ENCODE peak calls at places on chromosomes 6 and 20, in nine cellular contexts. J, K, M, Y, N, X, B, C and T are unnamed samples.

GRCh38 chr6:74166849-74167248 is 470.8 kb downstream of the CD109 start:
- DNase-seq in J (no peak), K (no peak), M (no peak), Y (no peak), N (no peak), X (no peak), B (peak; percentile 6), C (no peak), T (no peak)

GRCh38 chr6:129923520-129923919 is 62.4 kb upstream of the TMEM244 start:
- DNase-seq in J (no peak), K (no peak), M (no peak), Y (no peak), N (no peak), X (peak; percentile 34), B (peak; percentile 76), C (no peak), T (peak; percentile 37)

GRCh38 chr6:111996159-111996558 is 57.7 kb upstream of the CCN6 start:
- DNase-seq in J (no peak), K (no peak), M (no peak), Y (no peak), N (no peak), X (no peak), B (peak; percentile 35), C (no peak), T (no peak)

GRCh38 chr6:12608016-12608860 is 108.3 kb upstream of the PHACTR1 start:
- DNase-seq in J (no peak), K (peak; percentile 50), M (no peak), Y (no peak), N (no peak), X (peak; percentile 37), B (peak; percentile 44), C (no peak), T (peak; percentile 39)

GRCh38 chr6:29943053-29943966 is 978 bp downstream of the HLA-A start:
- DNase-seq in J (peak; percentile 84), K (no peak), M (peak; percentile 67), Y (no peak), N (no peak), X (no peak), B (peak; percentile 37), C (no peak), T (no peak)

GRCh38 chr6:134111062-134111677 is 58.7 kb upstream of the SLC2A12 start:
- DNase-seq in J (no peak), K (peak; percentile 72), M (peak; percentile 58), Y (peak; percentile 68), N (no peak), X (no peak), B (peak; percentile 79), C (peak; percentile 74), T (peak; percentile 76)

GRCh38 chr6:117481278-117481925 is 1.1 kb upstream of the DCBLD1 start:
- DNase-seq in J (peak; percentile 75), K (no peak), M (peak; percentile 54), Y (peak; percentile 6), N (no peak), X (no peak), B (no peak), C (peak; percentile 28), T (no peak)

GRCh38 chr6:26155066-26155925 is 68.1 kb downstream of the HFE start:
- DNase-seq in J (no peak), K (peak; percentile 61), M (no peak), Y (peak; percentile 24), N (no peak), X (no peak), B (peak; percentile 52), C (peak; percentile 34), T (peak; percentile 19)

GRCh38 chr20:3461191-3461874 is 9.5 kb upstream of the ATRN start:
- DNase-seq in J (no peak), K (no peak), M (no peak), Y (no peak), N (no peak), X (no peak), B (peak; percentile 49), C (peak; percentile 60), T (no peak)
- H3K4me3 ChIP-seq in J (no peak overlapping the region), K (no peak overlapping the region), M (no peak overlapping the region), Y (no peak overlapping the region), N (no peak overlapping the region), X (no peak overlapping the region), B (no peak overlapping the region), C (no peak overlapping the region), T (no peak overlapping the region)

DNA sequence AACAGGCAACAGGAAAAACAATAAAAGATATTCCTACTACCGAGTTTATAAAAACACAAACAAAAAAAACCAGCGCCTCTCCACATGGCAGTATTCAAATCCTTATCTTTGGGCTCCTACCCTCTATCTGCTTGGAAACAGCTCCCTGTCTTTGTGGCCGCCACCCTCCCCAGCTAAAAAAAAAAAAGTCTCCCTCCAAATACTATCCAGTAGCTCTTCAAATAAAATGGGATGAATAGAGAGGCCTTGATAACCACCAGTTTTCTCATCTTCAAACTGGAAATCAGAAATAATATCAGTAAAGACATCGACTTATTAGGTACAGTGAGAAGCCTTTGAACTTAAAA is 96.2 kb downstream of the PSMG4 start:
- DNase-seq in J (no peak), K (no peak), M (no peak), Y (no peak), N (no peak), X (no peak), B (no peak), C (no peak), T (no peak)
- H3K4me3 ChIP-seq in J (no peak overlapping the region), K (no peak overlapping the region), M (no peak overlapping the region), Y (no peak overlapping the region), N (no peak overlapping the region), X (no peak overlapping the region), B (peak overlapping the region; percentile 66), C (no peak overlapping the region), T (no peak overlapping the region)

GRCh38 chr20:58154106-58154505 is 74.3 kb downstream of the ANKRD60 start:
- DNase-seq in J (no peak), K (no peak), M (no peak), Y (no peak), N (no peak), X (no peak), B (no peak), C (no peak), T (no peak)
- H3K4me3 ChIP-seq in J (no peak overlapping the region), K (no peak overlapping the region), M (no peak overlapping the region), Y (no peak overlapping the region), N (no peak overlapping the region), X (no peak overlapping the region), B (no peak overlapping the region), C (no peak overlapping the region), T (no peak overlapping the region)

GRCh38 chr20:50810842-50811241 is 16.0 kb downstream of the BCAS4 start:
- DNase-seq in J (no peak), K (peak; percentile 68), M (no peak), Y (no peak), N (no peak), X (no peak), B (no peak), C (no peak), T (no peak)
- H3K4me3 ChIP-seq in J (no peak overlapping the region), K (peak overlapping the region; percentile 31), M (no peak overlapping the region), Y (no peak overlapping the region), N (no peak overlapping the region), X (no peak overlapping the region), B (no peak overlapping the region), C (no peak overlapping the region), T (no peak overlapping the region)

GRCh38 chr20:58895796-58896180 is 43.3 kb downstream of the GNAS start:
- DNase-seq in J (no peak), K (no peak), M (no peak), Y (no peak), N (no peak), X (no peak), B (peak; percentile 48), C (no peak), T (no peak)

GRCh38 chr20:58896820-58897219 is 44.3 kb downstream of the GNAS start:
- DNase-seq in J (no peak), K (no peak), M (no peak), Y (no peak), N (no peak), X (no peak), B (peak; percentile 36), C (no peak), T (no peak)

GRCh38 chr20:58893355-58894151 is 41.0 kb downstream of the GNAS start:
- DNase-seq in J (no peak), K (no peak), M (peak; percentile 53), Y (no peak), N (no peak), X (no peak), B (peak; percentile 85), C (no peak), T (no peak)

GRCh38 chr20:58894652-58895051 is 42.1 kb downstream of the GNAS start:
- DNase-seq in J (no peak), K (no peak), M (no peak), Y (no peak), N (no peak), X (no peak), B (no peak), C (no peak), T (no peak)

GRCh38 chr20:58895099-58895795 is 42.7 kb downstream of the GNAS start:
- DNase-seq in J (no peak), K (no peak), M (no peak), Y (no peak), N (no peak), X (no peak), B (peak; percentile 45), C (no peak), T (no peak)
- H3K4me3 ChIP-seq in J (no peak overlapping the region), K (peak overlapping the region; percentile 90), M (peak overlapping the region; percentile 70), Y (no peak overlapping the region), N (peak overlapping the region; percentile 11), X (peak overlapping the region; percentile 1), B (peak overlapping the region; percentile 76), C (peak overlapping the region; percentile 80), T (peak overlapping the region; percentile 47)

DNA sequence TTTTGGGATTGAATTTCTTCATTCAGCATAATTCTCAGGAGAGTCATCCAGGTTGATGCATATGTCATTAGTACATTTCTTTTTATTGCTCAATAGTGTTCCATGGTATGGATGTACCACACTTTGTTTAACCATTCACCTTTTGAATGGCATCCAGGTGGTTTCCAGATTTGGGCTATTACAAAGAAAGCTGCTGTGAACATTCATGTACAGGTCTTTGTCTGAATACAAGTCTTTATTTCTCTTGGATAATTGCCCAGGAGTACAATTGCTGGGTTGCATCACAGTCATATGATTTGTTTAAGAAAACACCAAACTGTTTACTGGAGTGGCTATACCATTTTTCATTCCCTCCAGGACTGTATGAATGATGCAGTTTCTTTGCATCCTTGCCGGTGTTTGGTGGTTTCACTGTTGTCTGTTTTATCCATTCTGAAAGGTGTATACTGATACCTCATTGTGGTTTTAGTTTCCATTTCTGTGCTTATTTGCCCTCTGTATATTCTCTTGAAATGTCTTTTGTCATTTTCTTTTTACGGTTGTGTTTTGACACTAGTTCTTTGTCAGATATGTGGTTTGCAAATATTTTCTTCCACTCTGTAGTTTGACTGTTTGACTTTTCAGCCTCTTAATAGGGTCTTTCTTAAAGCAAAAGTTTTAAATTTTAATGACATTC is 8.8 kb downstream of the CDKAL1 start:
- DNase-seq in J (no peak), K (no peak), M (no peak), Y (no peak), N (no peak), X (no peak), B (peak; percentile 71), C (no peak), T (peak; percentile 87)
- H3K4me3 ChIP-seq in J (no peak overlapping the region), K (no peak overlapping the region), M (no peak overlapping the region), Y (no peak overlapping the region), N (no peak overlapping the region), X (no peak overlapping the region), B (no peak overlapping the region), C (no peak overlapping the region), T (no peak overlapping the region)